ENCODE peak calls at places on chromosomes 4 and X, in five cellular contexts. T, J, I, M and O are unnamed samples.

GRCh38 chr4:7807351-7807921 is 132.2 kb downstream of the AFAP1 start:
- DNase-seq in T (no peak), J (no peak), I (no peak), M (no peak), O (no peak)

GRCh38 chr4:141066690-141067089 is 66.6 kb downstream of the RNF150 start:
- DNase-seq in T (no peak), J (no peak), I (no peak), M (no peak), O (no peak)

GRCh38 chrX:1453951-1454785 is 1.5 kb upstream of the ASMTL start:
- DNase-seq in T (peak), J (peak), I (no peak), M (peak), O (peak)

GRCh38 chr4:125961626-125962025 is 646.9 kb downstream of the FAT4 start:
- DNase-seq in T (no peak), J (no peak), I (no peak), M (no peak), O (no peak)

GRCh38 chr4:107930821-107931774 is at the start of gene CYP2U1:
- DNase-seq in T (peak), J (peak), I (peak), M (peak), O (peak)

GRCh38 chrX:135484636-135485289 is 35.7 kb upstream of the INTS6L start:
- DNase-seq in T (no peak), J (peak), I (no peak), M (peak), O (no peak)

GRCh38 chr4:186366326-186366725 is 100.3 kb downstream of the F11 start:
- DNase-seq in T (no peak), J (no peak), I (no peak), M (no peak), O (no peak)

GRCh38 chr4:173332963-173333657 is 1.0 kb downstream of the HMGB2 start:
- DNase-seq in T (no peak), J (no peak), I (no peak), M (no peak), O (no peak)

GRCh38 chrX:39577976-39578962 is 519.5 kb downstream of the BCOR start:
- DNase-seq in T (peak), J (peak), I (no peak), M (peak), O (no peak)

GRCh38 chr4:1458581-1458980 is 52.3 kb upstream of the NKX1-1 start:
- DNase-seq in T (no peak), J (no peak), I (no peak), M (no peak), O (no peak)

GRCh38 chrX:40897768-40898167 is 162.4 kb upstream of the MED14 start:
- DNase-seq in T (no peak), J (no peak), I (no peak), M (no peak), O (no peak)

GRCh38 chr4:9927317-9928007 is 93.8 kb downstream of the SLC2A9 start:
- DNase-seq in T (no peak), J (no peak), I (no peak), M (no peak), O (no peak)

GRCh38 chr4:75037253-75037652 is 104.3 kb downstream of the PARM1 start:
- DNase-seq in T (no peak), J (peak), I (no peak), M (no peak), O (no peak)

GRCh38 chr4:168942985-168943384 is 67.1 kb downstream of the CBR4 start:
- DNase-seq in T (no peak), J (no peak), I (no peak), M (no peak), O (peak)

GRCh38 chr4:106775636-106776035 is 260.5 kb downstream of the DKK2 start:
- DNase-seq in T (no peak), J (no peak), I (no peak), M (no peak), O (peak)

GRCh38 chr4:113355550-113356371 is 306.3 kb downstream of the ANK2 start:
- DNase-seq in T (peak), J (peak), I (peak), M (peak), O (peak)

GRCh38 chr4:153296424-153296823 is 48.1 kb upstream of the MND1 start:
- DNase-seq in T (no peak), J (no peak), I (no peak), M (peak), O (no peak)

GRCh38 chr4:4542824-4543485 is 1.1 kb upstream of the STX18 start:
- DNase-seq in T (no peak), J (no peak), I (no peak), M (no peak), O (no peak)

GRCh38 chrX:30939928-30940327 is 50.9 kb upstream of the TAB3 start:
- DNase-seq in T (no peak), J (no peak), I (no peak), M (no peak), O (no peak)

GRCh38 chrX:46165411-46165810 is 379.8 kb downstream of the ZNF674 start:
- DNase-seq in T (no peak), J (no peak), I (no peak), M (peak), O (no peak)

GRCh38 chr4:24382381-24382780 is 202.0 kb downstream of the DHX15 start:
- DNase-seq in T (no peak), J (no peak), I (no peak), M (peak), O (no peak)

GRCh38 chrX:49303346-49303745 is at the start of gene GAGE10:
- DNase-seq in T (no peak), J (no peak), I (no peak), M (no peak), O (no peak)

GRCh38 chr4:119113033-119113655 is 22.5 kb upstream of the MYOZ2 start:
- DNase-seq in T (no peak), J (no peak), I (no peak), M (peak), O (peak)

GRCh38 chr4:175805863-175806262 is 6.2 kb downstream of the GPM6A start:
- DNase-seq in T (no peak), J (no peak), I (no peak), M (no peak), O (no peak)

GRCh38 chr4:104395219-104395618 is 99.5 kb downstream of the CXXC4 start:
- DNase-seq in T (no peak), J (no peak), I (no peak), M (peak), O (no peak)

GRCh38 chrX:13142891-13143290 is 98.5 kb upstream of the FAM9C start:
- DNase-seq in T (no peak), J (no peak), I (no peak), M (no peak), O (no peak)